ENCODE peak calls at places on chromosome 19, in six cellular contexts. K is suprapubic skin, D is breast epithelium, L is spleen, Z is GM12878, Y is HCT116. E is an unnamed sample. For H3K4me1, the result is how much of the 10 kb centered on the place peaks cover.

GRCh38 chr19:36635342-36635741 is 30.2 kb downstream of the ZNF382 start:
- DNase-seq in K (no peak), D (no peak), L (no peak), Z (no peak), Y (no peak), E (no peak)

GRCh38 chr19:30224689-30225606 is 147.2 kb upstream of the ZNF536 start:
- DNase-seq in K (no peak), D (no peak), L (no peak), Z (no peak), Y (no peak), E (peak)

GRCh38 chr19:18895038-18895827 is 725 bp downstream of the CERS1 start:
- DNase-seq in K (no peak), D (no peak), L (peak), Z (no peak), Y (peak), E (peak)

GRCh38 chr19:1512671-1513491 is at the start of gene ADAMTSL5:
- DNase-seq in K (no peak), D (no peak), L (no peak), Z (no peak), Y (no peak), E (peak)

GRCh38 chr19:50333737-50334617 is 4.8 kb upstream of the KCNC3 start:
- DNase-seq in K (no peak), D (peak), L (peak), Z (no peak), Y (no peak), E (peak)

GRCh38 chr19:50835785-50836542 is 2.6 kb upstream of the KLK15 start:
- DNase-seq in K (no peak), D (peak), L (peak), Z (peak), Y (peak), E (peak)

GRCh38 chr19:34356875-34357274 is 8.1 kb upstream of the GPI start:
- DNase-seq in K (no peak), D (no peak), L (no peak), Z (no peak), Y (no peak), E (no peak)

GRCh38 chr19:50679177-50680125 is 30.2 kb downstream of the C19orf81 start:
- DNase-seq in K (peak), D (peak), L (peak), Z (peak), Y (peak), E (peak)

GRCh38 chr19:58154287-58154678 is 3.7 kb upstream of the ZNF329 start:
- DNase-seq in K (no peak), D (peak), L (no peak), Z (no peak), Y (no peak), E (peak)

GRCh38 chr19:19294914-19295313 is 21.8 kb upstream of the TM6SF2 start:
- DNase-seq in K (no peak), D (no peak), L (no peak), Z (no peak), Y (no peak), E (no peak)

GRCh38 chr19:56113071-56113632 is 7.9 kb downstream of the ZNF787 start:
- DNase-seq in K (no peak), D (no peak), L (no peak), Z (no peak), Y (no peak), E (no peak)

GRCh38 chr19:41569481-41570150 is 6.3 kb upstream of the CEACAM21 start:
- DNase-seq in K (no peak), D (no peak), L (no peak), Z (no peak), Y (no peak), E (no peak)

GRCh38 chr19:34154401-34154800 is 17.9 kb upstream of the LSM14A start:
- DNase-seq in K (no peak), D (no peak), L (no peak), Z (no peak), Y (no peak), E (no peak)

GRCh38 chr19:40662925-40663711 is 27.3 kb downstream of the NUMBL start:
- DNase-seq in K (peak), D (peak), L (peak), Z (peak), Y (peak), E (peak)

GRCh38 chr19:30165228-30165813 is 206.9 kb upstream of the ZNF536 start:
- DNase-seq in K (no peak), D (no peak), L (no peak), Z (no peak), Y (no peak), E (no peak)

GRCh38 chr19:54104998-54105715 is 2.5 kb downstream of the NDUFA3 start:
- DNase-seq in K (peak), D (no peak), L (peak), Z (no peak), Y (no peak), E (no peak)

GRCh38 chr19:22545751-22546150 is 88.4 kb upstream of the ZNF492 start:
- DNase-seq in K (no peak), D (peak), L (no peak), Z (no peak), Y (peak), E (peak)

GRCh38 chr19:3053218-3053621 is 9.1 kb downstream of the TLE5 start:
- DNase-seq in K (no peak), D (no peak), L (no peak), Z (no peak), Y (no peak), E (peak)

GRCh38 chr19:56566904-56567273 is 379 bp upstream of the ZNF470 start:
- DNase-seq in K (no peak), D (peak), L (peak), Z (no peak), Y (no peak), E (peak)

GRCh38 chr19:1251233-1251502 is 2.8 kb downstream of the MIDN start:
- DNase-seq in K (peak), D (no peak), L (no peak), Z (no peak), Y (no peak), E (no peak)

GRCh38 chr19:31591258-31591657 is 242.0 kb upstream of the TSHZ3 start:
- DNase-seq in K (no peak), D (no peak), L (no peak), Z (no peak), Y (no peak), E (no peak)

GRCh38 chr19:4365341-4365740 is 22.0 kb downstream of the MPND start:
- DNase-seq in K (no peak), D (no peak), L (peak), Z (no peak), Y (no peak), E (no peak)

GRCh38 chr19:18091217-18091608 is 4.5 kb upstream of the IL12RB1 start:
- DNase-seq in K (no peak), D (no peak), L (peak), Z (peak), Y (no peak), E (no peak)

GRCh38 chr19:6458695-6459355 is 767 bp downstream of the SLC25A23 start:
- DNase-seq in K (no peak), D (no peak), L (no peak), Z (no peak), Y (no peak), E (no peak)

GRCh38 chr19:49141352-49141751 is 13.8 kb downstream of the HRC start:
- DNase-seq in K (no peak), D (no peak), L (no peak), Z (no peak), Y (no peak), E (no peak)

GRCh38 chr19:40257096-40257517 is 28.0 kb downstream of the AKT2 start:
- DNase-seq in K (no peak), D (no peak), L (no peak), Z (no peak), Y (no peak), E (no peak)

GRCh38 chr19:30449673-30450072 is 77.5 kb downstream of the ZNF536 start:
- DNase-seq in K (no peak), D (no peak), L (no peak), Z (no peak), Y (no peak), E (no peak)

GRCh38 chr19:40348961-40349507 is 539 bp downstream of the PLD3 start:
- DNase-seq in K (no peak), D (no peak), L (no peak), Z (no peak), Y (peak), E (peak)

GRCh38 chr19:2469102-2469914 is 6.6 kb upstream of the GADD45B start:
- DNase-seq in K (no peak), D (no peak), L (no peak), Z (no peak), Y (peak), E (peak)

GRCh38 chr19:49155830-49156346 is 692 bp upstream of the HRC start:
- DNase-seq in K (no peak), D (no peak), L (no peak), Z (no peak), Y (no peak), E (no peak)

GRCh38 chr19:6766357-6767080 is 716 bp downstream of the SH2D3A start:
- DNase-seq in K (no peak), D (no peak), L (no peak), Z (no peak), Y (no peak), E (no peak)

GRCh38 chr19:34676697-34677385 is at the start of gene SCGB2B2:
- DNase-seq in K (peak), D (no peak), L (peak), Z (peak), Y (peak), E (no peak)

GRCh38 chr19:13953021-13953531 is 767 bp downstream of the DCAF15 start:
- DNase-seq in K (no peak), D (no peak), L (no peak), Z (no peak), Y (no peak), E (peak)

GRCh38 chr19:30701178-30701577 is 329.0 kb downstream of the ZNF536 start:
- DNase-seq in K (peak), D (no peak), L (no peak), Z (no peak), Y (no peak), E (no peak)

GRCh38 chr19:11693505-11694499 is 44.9 kb downstream of the ZNF823 start:
- DNase-seq in K (no peak), D (no peak), L (no peak), Z (no peak), Y (peak), E (no peak)

GRCh38 chr19:36849701-36850645 is 703 bp upstream of the ZNF345 start:
- DNase-seq in K (peak), D (peak), L (peak), Z (peak), Y (no peak), E (peak)

GRCh38 chr19:51066393-51066792 is 1.5 kb upstream of the KLK13 start:
- DNase-seq in K (no peak), D (no peak), L (no peak), Z (no peak), Y (no peak), E (no peak)

GRCh38 chr19:1590641-1591397 is 1.8 kb downstream of the MBD3 start:
- DNase-seq in K (no peak), D (no peak), L (no peak), Z (no peak), Y (no peak), E (no peak)

DNA sequence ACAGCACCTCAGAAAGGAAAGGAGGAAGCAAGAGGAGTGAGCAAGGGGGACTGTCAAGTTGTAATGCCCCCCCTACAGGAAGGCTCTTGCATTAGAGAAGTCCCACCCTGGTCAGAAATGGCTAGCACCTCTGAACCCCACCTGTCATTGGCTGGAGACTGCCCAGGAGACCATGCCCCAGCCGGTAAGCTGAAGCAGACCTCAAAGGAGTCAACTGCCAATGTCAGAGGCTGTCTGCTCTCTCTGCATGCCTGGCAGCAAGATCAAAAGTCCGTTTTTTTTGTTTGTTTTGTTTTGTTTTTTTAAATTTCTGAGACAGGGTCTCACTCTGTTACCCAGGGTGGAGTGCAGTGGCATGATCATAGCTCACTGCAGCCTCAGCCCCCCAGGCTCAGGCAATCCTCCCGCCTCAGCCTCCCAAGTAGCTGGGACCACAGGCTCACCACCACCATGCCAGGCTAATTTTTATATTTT is 8.1 kb upstream of the BCL3 start:
- DNase-seq in K (no peak), D (no peak), L (no peak), Z (no peak), Y (peak), E (no peak)
- H3K4me1 ChIP-seq in K (half or more), D (under half), L (half or more), Z (under half), Y (half or more), E (half or more)

DNA sequence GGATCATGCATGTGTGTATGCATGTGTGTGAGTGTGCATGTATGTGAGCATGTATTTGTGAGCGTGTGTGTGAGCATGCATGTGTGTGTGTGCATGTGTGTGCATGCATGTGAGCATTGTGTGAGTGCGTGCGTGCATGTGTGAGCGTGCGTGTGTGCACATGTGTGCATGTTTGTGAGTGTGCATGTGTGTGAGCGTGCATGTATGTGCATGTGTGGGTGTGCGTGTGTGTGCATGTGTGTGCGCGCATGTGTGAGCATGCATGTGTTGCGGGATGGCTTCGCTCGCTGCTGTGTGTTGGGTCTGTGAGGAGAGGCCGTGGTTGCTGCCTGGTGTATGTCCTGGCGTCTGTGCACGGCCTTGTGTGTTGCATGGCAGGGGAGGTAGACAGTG is 32.4 kb downstream of the PAK4 start:
- DNase-seq in K (no peak), D (no peak), L (no peak), Z (no peak), Y (no peak), E (no peak)
- TF ChIP-seq POLR2A in K (no peak), D (no peak), L (no peak), Z (no peak), Y (no peak), E (no peak)

GRCh38 chr19:12698138-12698537 is 1.7 kb upstream of the FBXW9 start:
- DNase-seq in K (no peak), D (no peak), L (no peak), Z (no peak), Y (no peak), E (no peak)
- TF ChIP-seq POLR2AphosphoS5 in K (no peak), D (no peak), L (no peak), Z (no peak), Y (no peak), E (no peak)

GRCh38 chr19:32626969-32627368 is 46.0 kb downstream of the PDCD5 start:
- DNase-seq in K (no peak), D (no peak), L (no peak), Z (no peak), Y (no peak), E (no peak)

GRCh38 chr19:32630338-32630737 is 44.6 kb downstream of the ANKRD27 start:
- DNase-seq in K (no peak), D (no peak), L (no peak), Z (no peak), Y (no peak), E (peak)

GRCh38 chr19:32627714-32628253 is 46.8 kb downstream of the PDCD5 start:
- DNase-seq in K (no peak), D (no peak), L (no peak), Z (no peak), Y (no peak), E (no peak)

GRCh38 chr19:32631381-32631780 is 43.6 kb downstream of the ANKRD27 start:
- DNase-seq in K (no peak), D (no peak), L (no peak), Z (no peak), Y (no peak), E (no peak)
- H3K4me1 ChIP-seq in K (under half), D (under half), L (under half), Z (under half), Y (under half), E (under half)

DNA sequence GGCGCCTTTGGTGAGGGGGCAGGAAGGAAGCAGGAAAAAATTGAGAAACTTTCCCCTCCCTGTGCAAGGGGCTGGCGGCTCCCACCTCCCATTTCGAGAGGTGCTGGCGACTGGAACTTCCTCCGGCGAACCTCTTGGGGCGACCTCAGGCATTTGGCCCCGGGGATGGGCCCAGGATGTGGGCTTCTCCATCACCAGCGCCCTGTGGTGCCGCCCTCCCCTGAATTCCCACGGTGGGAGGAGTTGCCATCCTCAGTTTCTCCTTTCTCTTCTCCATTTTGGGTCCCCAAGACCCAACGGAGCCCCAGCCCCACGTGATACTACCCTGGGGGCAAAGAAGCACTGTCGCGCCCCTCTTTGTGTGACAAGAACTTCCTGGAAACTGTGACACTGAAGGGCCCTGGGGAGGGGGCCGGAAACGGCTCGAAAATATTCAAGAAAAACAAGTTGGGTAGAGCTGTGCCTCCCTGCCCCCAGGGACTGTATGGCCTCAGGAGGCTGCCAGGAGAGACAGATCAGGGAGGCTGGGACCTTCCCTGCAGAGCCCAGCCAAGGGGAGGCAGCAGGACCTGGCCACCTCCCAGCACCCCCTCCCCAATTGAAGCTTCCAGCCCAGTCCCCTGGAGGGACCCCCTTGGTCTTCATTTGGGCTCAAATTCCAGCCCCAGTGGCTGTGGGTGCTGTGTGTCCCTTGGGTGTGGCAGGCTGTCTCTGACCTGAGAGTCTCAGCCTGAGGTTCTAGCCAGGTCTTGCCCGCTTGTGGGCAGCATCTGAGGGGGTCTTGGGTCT is 16.2 kb upstream of the AP1M2 start:
- DNase-seq in K (peak), D (peak), L (peak), Z (peak), Y (no peak), E (peak)
- TF ChIP-seq POLR2A in K (no peak), D (no peak), L (peak), Z (peak), Y (no peak), E (peak)

GRCh38 chr19:7883105-7883504 is 5.2 kb upstream of the LRRC8E start:
- DNase-seq in K (no peak), D (no peak), L (no peak), Z (no peak), Y (no peak), E (no peak)
- TF ChIP-seq POLR2AphosphoS5 in K (no peak), D (no peak), L (no peak), Z (no peak), Y (no peak), E (no peak)

GRCh38 chr19:46926201-46927071 is 65.6 kb downstream of the ARHGAP35 start:
- DNase-seq in K (no peak), D (no peak), L (no peak), Z (no peak), Y (no peak), E (no peak)
- H3K4me1 ChIP-seq in K (half or more), D (under half), L (half or more), Z (under half), Y (under half), E (under half)

DNA sequence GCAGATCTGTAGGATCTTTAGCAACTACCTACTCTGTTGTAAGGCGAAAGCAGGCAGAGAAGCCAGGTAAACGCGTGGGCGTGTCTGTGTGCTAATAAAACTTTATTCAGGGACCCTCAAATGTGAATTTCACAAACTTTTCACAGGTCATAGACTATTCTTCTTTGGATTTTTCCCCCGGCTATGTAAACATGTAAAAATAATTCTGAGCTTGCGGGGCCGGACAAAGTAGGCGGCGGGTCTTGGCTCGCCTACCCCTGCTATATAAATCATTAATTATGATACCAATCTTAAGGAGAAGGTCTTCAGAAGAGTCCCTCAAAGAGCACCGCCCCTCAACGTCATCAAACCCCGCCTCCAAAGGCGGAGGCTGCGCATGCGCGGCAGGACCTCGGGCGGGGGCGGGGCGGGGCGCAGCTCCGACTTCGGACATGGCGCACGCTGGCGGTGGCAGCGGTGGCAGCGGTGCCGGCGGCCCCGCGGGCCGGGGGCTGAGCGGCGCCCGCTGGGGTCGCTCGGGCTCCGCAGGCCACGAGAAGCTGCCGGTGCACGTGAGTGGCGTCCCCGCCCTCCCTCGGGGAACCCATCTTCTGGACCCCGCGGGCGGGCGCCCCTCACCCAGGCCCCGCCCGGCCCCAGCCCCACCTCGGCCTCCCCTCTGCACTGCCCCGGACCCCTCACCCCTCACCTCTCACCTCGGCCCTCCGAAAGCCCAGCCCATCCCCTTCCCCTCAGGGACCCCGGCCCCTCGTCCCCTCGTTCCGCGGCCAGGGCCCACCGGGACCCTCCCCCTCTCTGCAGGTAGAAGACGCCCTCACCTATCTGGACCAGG is at the start of gene SIN3B:
- DNase-seq in K (peak), D (peak), L (peak), Z (peak), Y (peak), E (peak)
- TF ChIP-seq POLR2A in K (no peak), D (no peak), L (no peak), Z (peak), Y (peak), E (peak)